ENCODE peak calls at places on chromosomes 7 and 10, in eight cellular contexts. Y is esophagus muscularis mucosa; K is small intestine; X is tibial nerve; E is naive thymus-derived CD4-positive, alpha-beta T cell; L is H1; W is dorsolateral prefrontal cortex; U is fibroblast of lung. A is an unnamed sample.

GRCh38 chr10:7593068-7593467 is 73.7 kb downstream of the ITIH5 start:
- DNase-seq in Y (no peak), K (no peak), X (no peak), E (no peak), L (no peak), W (no peak), U (no peak), A (no peak)

GRCh38 chr7:7761340-7761973 is 43.0 kb upstream of the RPA3 start:
- DNase-seq in Y (no peak), K (peak), X (no peak), E (peak), L (no peak), W (no peak), U (peak), A (peak)

GRCh38 chr7:112930787-112931186 is 140.6 kb upstream of the TMEM168 start:
- DNase-seq in Y (no peak), K (no peak), X (no peak), E (no peak), L (no peak), W (no peak), U (peak), A (no peak)

GRCh38 chr7:95478139-95479037 is 7.4 kb upstream of the ASB4 start:
- DNase-seq in Y (no peak), K (peak), X (no peak), E (no peak), L (no peak), W (peak), U (peak), A (no peak)

GRCh38 chr7:139918488-139918887 is 89.4 kb downstream of the TBXAS1 start:
- DNase-seq in Y (no peak), K (no peak), X (no peak), E (no peak), L (no peak), W (no peak), U (no peak), A (no peak)

GRCh38 chr10:86139066-86139657 is 227.4 kb downstream of the GRID1 start:
- DNase-seq in Y (no peak), K (no peak), X (no peak), E (no peak), L (peak), W (peak), U (no peak), A (no peak)

GRCh38 chr7:45595809-45596664 is 21.9 kb downstream of the ADCY1 start:
- DNase-seq in Y (peak), K (no peak), X (no peak), E (no peak), L (peak), W (no peak), U (no peak), A (no peak)

GRCh38 chr10:38008006-38008405 is 2.5 kb upstream of the ZNF33A start:
- DNase-seq in Y (no peak), K (peak), X (no peak), E (no peak), L (no peak), W (no peak), U (no peak), A (no peak)

GRCh38 chr7:19011212-19011611 is 106.2 kb downstream of the TWIST1 start:
- DNase-seq in Y (no peak), K (no peak), X (no peak), E (no peak), L (no peak), W (no peak), U (peak), A (no peak)

GRCh38 chr7:41777894-41778596 is 75.2 kb upstream of the INHBA start:
- DNase-seq in Y (no peak), K (no peak), X (no peak), E (no peak), L (no peak), W (no peak), U (no peak), A (no peak)

GRCh38 chr7:124263232-124263827 is 230.5 kb upstream of the TMEM229A start:
- DNase-seq in Y (no peak), K (no peak), X (no peak), E (no peak), L (no peak), W (no peak), U (no peak), A (no peak)

GRCh38 chr10:129045658-129046057 is 421.4 kb upstream of the MGMT start:
- DNase-seq in Y (no peak), K (no peak), X (no peak), E (no peak), L (no peak), W (no peak), U (no peak), A (no peak)

GRCh38 chr10:47027108-47027811 is 116.0 kb downstream of the PTPN20 start:
- DNase-seq in Y (no peak), K (no peak), X (no peak), E (no peak), L (peak), W (no peak), U (no peak), A (no peak)

GRCh38 chr10:1420663-1421362 is 316.5 kb downstream of the ADARB2 start:
- DNase-seq in Y (no peak), K (peak), X (peak), E (peak), L (peak), W (peak), U (no peak), A (peak)

GRCh38 chr7:113087278-113087998 is 811 bp upstream of the GPR85 start:
- DNase-seq in Y (no peak), K (peak), X (no peak), E (no peak), L (no peak), W (no peak), U (peak), A (no peak)

GRCh38 chr7:4799508-4800268 is 24.3 kb downstream of the AP5Z1 start:
- DNase-seq in Y (no peak), K (no peak), X (peak), E (no peak), L (no peak), W (no peak), U (no peak), A (no peak)

GRCh38 chr10:2986341-2986933 is 80.9 kb upstream of the PFKP start:
- DNase-seq in Y (no peak), K (peak), X (peak), E (no peak), L (no peak), W (no peak), U (no peak), A (no peak)

GRCh38 chr7:110835889-110836288 is 255.0 kb upstream of the LRRN3 start:
- DNase-seq in Y (no peak), K (peak), X (no peak), E (no peak), L (no peak), W (no peak), U (no peak), A (no peak)

GRCh38 chr7:16889305-16889704 is 7.5 kb upstream of the AGR3 start:
- DNase-seq in Y (no peak), K (no peak), X (no peak), E (no peak), L (no peak), W (no peak), U (no peak), A (no peak)

GRCh38 chr10:63554666-63555065 is 33.5 kb downstream of the REEP3 start:
- DNase-seq in Y (no peak), K (peak), X (no peak), E (peak), L (no peak), W (no peak), U (peak), A (peak)

GRCh38 chr10:844552-844951 is 87.0 kb downstream of the LARP4B start:
- DNase-seq in Y (no peak), K (no peak), X (no peak), E (no peak), L (no peak), W (no peak), U (peak), A (no peak)

GRCh38 chr7:1412322-1413261 is 46.7 kb downstream of the MICALL2 start:
- DNase-seq in Y (no peak), K (peak), X (peak), E (peak), L (peak), W (peak), U (peak), A (peak)

GRCh38 chr10:120495226-120495625 is 38.2 kb downstream of the PLPP4 start:
- DNase-seq in Y (no peak), K (no peak), X (no peak), E (no peak), L (no peak), W (no peak), U (peak), A (no peak)

GRCh38 chr7:2508327-2509231 is 11.0 kb upstream of the LFNG start:
- DNase-seq in Y (no peak), K (no peak), X (peak), E (peak), L (no peak), W (no peak), U (no peak), A (peak)

GRCh38 chr10:37268266-37268665 is 142.9 kb downstream of the ANKRD30A start:
- DNase-seq in Y (no peak), K (no peak), X (no peak), E (no peak), L (no peak), W (no peak), U (no peak), A (no peak)

GRCh38 chr10:74371696-74372095 is 220.7 kb downstream of the ADK start:
- DNase-seq in Y (no peak), K (no peak), X (no peak), E (no peak), L (no peak), W (no peak), U (peak), A (no peak)

GRCh38 chr7:93972029-93972725 is 32.0 kb downstream of the BET1 start:
- DNase-seq in Y (no peak), K (no peak), X (no peak), E (no peak), L (no peak), W (no peak), U (no peak), A (no peak)

GRCh38 chr10:99329238-99329890 is at the start of gene CNNM1:
- DNase-seq in Y (no peak), K (no peak), X (no peak), E (no peak), L (peak), W (peak), U (no peak), A (peak)

GRCh38 chr7:157679607-157680006 is 342.8 kb downstream of the DNAJB6 start:
- DNase-seq in Y (no peak), K (no peak), X (no peak), E (no peak), L (no peak), W (no peak), U (peak), A (no peak)

GRCh38 chr10:36531621-36532020 is 593.8 kb upstream of the ANKRD30A start:
- DNase-seq in Y (no peak), K (no peak), X (no peak), E (no peak), L (no peak), W (no peak), U (peak), A (no peak)

GRCh38 chr10:113879691-113880090 is 25.2 kb downstream of the NHLRC2 start:
- DNase-seq in Y (no peak), K (no peak), X (no peak), E (no peak), L (no peak), W (no peak), U (no peak), A (no peak)

DNA sequence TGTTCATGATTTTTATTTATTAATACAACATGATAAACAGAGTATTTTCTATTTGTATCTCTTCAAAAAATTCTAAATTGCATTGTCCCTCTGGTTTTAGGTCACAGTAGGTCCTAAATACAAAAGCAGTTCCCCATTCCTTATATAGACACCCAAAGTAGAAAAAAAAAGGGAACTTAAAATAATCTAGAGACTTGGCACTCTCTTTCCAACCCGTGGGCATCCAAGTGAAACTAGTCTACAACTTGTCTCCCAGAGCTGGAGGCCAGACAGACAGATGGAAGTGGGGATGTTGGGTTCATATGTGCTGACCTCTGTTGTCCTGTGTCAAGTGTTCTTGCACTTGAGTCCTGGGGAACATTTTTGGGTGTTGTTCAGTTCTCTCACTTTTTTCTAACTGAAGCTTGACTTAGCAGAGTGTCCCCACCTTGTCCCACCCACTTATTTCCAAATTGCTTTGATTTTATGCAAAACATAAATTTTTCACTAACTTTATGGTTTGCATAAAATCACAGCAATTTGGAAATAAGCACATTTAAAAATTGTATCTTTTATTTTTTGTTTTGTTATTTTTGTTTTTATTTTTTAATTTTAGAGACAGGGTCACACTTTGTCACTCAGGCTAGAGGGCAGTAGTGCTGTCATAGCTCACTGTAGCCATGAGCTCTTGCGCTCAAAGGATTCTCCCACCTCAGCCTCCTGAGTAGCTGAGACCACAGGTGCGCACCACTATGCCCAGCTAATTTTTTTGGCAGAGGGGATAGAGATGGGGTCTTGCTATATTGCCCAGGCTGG is 43.0 kb downstream of the APBB1IP start:
- DNase-seq in Y (no peak), K (no peak), X (no peak), E (no peak), L (no peak), W (no peak), U (no peak), A (no peak)
- H3K27ac ChIP-seq in Y (no peak), K (peak), X (peak), E (peak), L (no peak), W (no peak), U (no peak), A (peak)

GRCh38 chr7:43693687-43694398 is 35.5 kb downstream of the COA1 start:
- DNase-seq in Y (no peak), K (peak), X (no peak), E (no peak), L (no peak), W (no peak), U (peak), A (no peak)

GRCh38 chr7:43686991-43687390 is 42.3 kb downstream of the COA1 start:
- DNase-seq in Y (no peak), K (no peak), X (no peak), E (no peak), L (no peak), W (no peak), U (peak), A (no peak)

GRCh38 chr7:43691611-43692010 is 37.7 kb downstream of the COA1 start:
- DNase-seq in Y (no peak), K (no peak), X (no peak), E (no peak), L (no peak), W (no peak), U (no peak), A (no peak)

GRCh38 chr7:43692582-43693373 is 36.5 kb downstream of the COA1 start:
- DNase-seq in Y (no peak), K (no peak), X (no peak), E (no peak), L (no peak), W (no peak), U (no peak), A (no peak)

DNA sequence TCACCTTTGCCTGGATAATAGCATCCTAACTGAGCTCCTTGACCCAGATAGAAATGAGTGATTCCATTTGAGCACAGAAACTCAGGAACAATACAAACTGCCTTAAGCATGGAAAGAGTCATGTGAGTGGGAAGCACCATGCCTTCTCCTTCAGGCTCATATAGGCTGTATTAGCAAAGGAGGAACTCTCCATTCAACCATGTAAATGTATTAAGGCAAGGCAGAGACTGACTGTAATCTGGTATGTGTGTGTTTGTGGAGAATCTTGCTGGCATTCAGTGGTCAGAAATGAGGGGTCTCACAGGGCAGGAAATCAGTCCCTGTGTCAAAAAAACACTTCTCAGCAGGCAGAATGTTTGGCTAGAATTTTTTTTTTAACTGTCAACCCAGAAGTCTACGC is 40.2 kb downstream of the COA1 start:
- DNase-seq in Y (no peak), K (no peak), X (no peak), E (no peak), L (no peak), W (no peak), U (peak), A (no peak)
- H3K27ac ChIP-seq in Y (no peak), K (no peak), X (no peak), E (no peak), L (no peak), W (no peak), U (no peak), A (no peak)

GRCh38 chr10:126669188-126669587 is 1.3 kb downstream of the C10orf90 start:
- DNase-seq in Y (no peak), K (no peak), X (no peak), E (no peak), L (no peak), W (no peak), U (no peak), A (no peak)

GRCh38 chr10:126670886-126671285 is 393 bp upstream of the C10orf90 start:
- DNase-seq in Y (no peak), K (no peak), X (no peak), E (no peak), L (no peak), W (peak), U (no peak), A (no peak)

GRCh38 chr10:126668505-126668904 is 2.0 kb downstream of the C10orf90 start:
- DNase-seq in Y (no peak), K (no peak), X (no peak), E (no peak), L (no peak), W (peak), U (no peak), A (no peak)

GRCh38 chr10:126671402-126671975 is 996 bp upstream of the C10orf90 start:
- DNase-seq in Y (no peak), K (no peak), X (no peak), E (no peak), L (no peak), W (no peak), U (no peak), A (no peak)

DNA sequence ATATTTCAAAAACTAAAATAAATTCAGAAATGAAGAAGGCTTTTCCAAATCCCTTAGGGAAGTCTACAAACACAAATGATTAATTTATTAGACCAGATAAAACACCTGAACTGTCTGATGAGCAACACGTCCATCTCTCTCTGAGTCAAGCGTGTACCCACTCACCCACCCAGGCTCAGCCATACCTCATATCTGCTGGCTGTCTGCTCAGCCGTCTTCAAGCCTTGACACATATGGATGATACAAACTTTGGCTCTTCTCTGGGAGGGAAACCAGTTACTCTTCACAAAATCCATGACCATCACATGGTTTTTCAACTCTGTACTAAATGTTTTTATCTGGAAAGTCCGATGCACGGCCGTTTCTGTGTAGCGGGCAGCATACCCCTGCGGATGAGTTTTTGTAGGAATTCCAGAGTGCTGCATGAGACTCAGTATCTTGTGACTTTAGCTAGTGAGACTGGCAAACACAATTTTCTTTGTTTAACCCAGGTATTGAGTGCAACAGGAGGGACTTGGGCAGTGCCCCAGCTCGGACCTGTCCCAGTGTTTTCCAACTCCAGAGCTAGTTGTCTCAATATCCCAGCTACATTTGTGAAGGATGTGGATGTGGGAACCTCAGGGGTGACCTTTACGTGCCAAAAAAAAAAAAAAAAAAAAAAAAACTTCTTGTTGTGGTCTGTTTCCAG is at the start of gene C10orf90:
- DNase-seq in Y (no peak), K (no peak), X (no peak), E (no peak), L (no peak), W (no peak), U (no peak), A (no peak)
- H3K27ac ChIP-seq in Y (no peak), K (no peak), X (no peak), E (no peak), L (no peak), W (peak), U (no peak), A (no peak)

DNA sequence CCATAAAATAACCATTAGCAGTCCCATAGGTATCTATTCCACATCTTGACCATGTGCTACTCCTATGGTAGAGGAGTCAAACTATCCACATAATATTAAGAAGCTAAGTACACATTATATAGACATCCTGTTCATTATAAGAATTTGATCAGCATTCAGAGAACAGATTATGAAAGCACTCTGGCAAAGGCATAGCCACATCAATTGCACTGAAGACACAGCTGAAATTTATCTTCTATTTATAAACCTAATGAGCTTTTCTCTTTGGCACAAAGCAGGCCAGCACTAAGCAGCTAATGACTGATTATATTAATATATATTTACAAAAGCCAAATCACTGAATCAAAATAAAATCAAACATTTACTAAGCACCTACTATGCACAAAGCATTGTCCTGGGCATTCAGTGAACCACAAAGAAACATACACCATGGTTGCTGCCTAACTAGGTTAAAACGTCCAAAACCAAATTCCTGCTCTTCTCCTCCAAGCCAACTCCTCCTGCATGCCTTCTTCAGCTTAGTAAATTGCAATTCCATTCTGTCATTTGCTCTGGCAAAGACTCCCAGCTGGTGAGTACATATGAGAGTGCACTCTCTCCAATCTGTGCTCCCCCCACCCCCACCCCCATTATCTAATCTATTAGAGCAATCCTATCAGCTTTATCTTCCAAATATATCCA is 122.6 kb upstream of the ASAH2 start:
- DNase-seq in Y (no peak), K (no peak), X (no peak), E (no peak), L (no peak), W (no peak), U (peak), A (no peak)
- H3K27ac ChIP-seq in Y (peak), K (no peak), X (peak), E (no peak), L (no peak), W (no peak), U (no peak), A (peak)

GRCh38 chr10:125013529-125013872 is 71.6 kb downstream of the ZRANB1 start:
- DNase-seq in Y (no peak), K (no peak), X (no peak), E (no peak), L (no peak), W (no peak), U (no peak), A (no peak)

GRCh38 chr10:125012851-125013528 is 71.1 kb downstream of the ZRANB1 start:
- DNase-seq in Y (no peak), K (peak), X (no peak), E (no peak), L (no peak), W (no peak), U (no peak), A (no peak)

GRCh38 chr10:125011171-125011925 is 69.4 kb downstream of the ZRANB1 start:
- DNase-seq in Y (no peak), K (no peak), X (no peak), E (no peak), L (no peak), W (no peak), U (no peak), A (no peak)

GRCh38 chr10:125010362-125010761 is 68.4 kb downstream of the ZRANB1 start:
- DNase-seq in Y (no peak), K (no peak), X (no peak), E (no peak), L (no peak), W (no peak), U (no peak), A (no peak)

GRCh38 chr10:125011926-125012705 is 70.2 kb downstream of the ZRANB1 start:
- DNase-seq in Y (no peak), K (no peak), X (no peak), E (no peak), L (no peak), W (no peak), U (no peak), A (no peak)
- H3K27ac ChIP-seq in Y (no peak), K (peak), X (peak), E (no peak), L (peak), W (peak), U (peak), A (no peak)